ENCODE peak calls at places on chromosomes 1 and 21, in five cellular contexts. V is fibroblast of the aortic adventitia, T is fibroblast of lung, B is right lobe of liver, G is WTC11. I is an unnamed sample.

GRCh38 chr1:52706136-52706670 is 8.1 kb upstream of the COA7 start:
- DNase-seq in V (no peak), T (no peak), B (no peak), G (no peak), I (no peak)

GRCh38 chr21:15468368-15468767 is 261.4 kb upstream of the USP25 start:
- DNase-seq in V (no peak), G (no peak), B (no peak), T (no peak), I (no peak)

GRCh38 chr1:240093120-240093961 is 1.7 kb downstream of the FMN2 start:
- DNase-seq in B (no peak), V (no peak), G (peak; percentile 55), T (peak; percentile 45), I (no peak)

GRCh38 chr1:205440476-205441317 is 15.1 kb downstream of the BLACAT1 start:
- DNase-seq in G (peak; percentile 53), V (no peak), T (peak; percentile 72), B (no peak), I (no peak)

GRCh38 chr1:20126806-20127440 is 7.6 kb upstream of the PLA2G2D start:
- DNase-seq in G (no peak), T (no peak), B (no peak), V (no peak), I (no peak)

GRCh38 chr1:170670751-170671628 is 7.1 kb downstream of the PRRX1 start:
- DNase-seq in B (no peak), G (peak; percentile 85), V (peak; percentile 35), T (no peak), I (no peak)

GRCh38 chr1:232937741-232938375 is 12.6 kb upstream of the NTPCR start:
- DNase-seq in V (peak; percentile 29), T (no peak), G (no peak), B (no peak), I (no peak)

GRCh38 chr1:219020386-219020785 is 153.3 kb upstream of the LYPLAL1 start:
- DNase-seq in V (no peak), B (no peak), G (no peak), T (peak; percentile 20), I (no peak)

GRCh38 chr1:236301958-236302335 is 20.2 kb upstream of the ERO1B start:
- DNase-seq in V (no peak), T (no peak), G (no peak), B (no peak), I (no peak)

GRCh38 chr1:95003433-95003738 is 69.4 kb downstream of the ALG14 start:
- DNase-seq in G (no peak), B (no peak), V (no peak), T (peak; percentile 38), I (no peak)

GRCh38 chr1:94329986-94330385 is 88.2 kb upstream of the ABCD3 start:
- DNase-seq in T (peak; percentile 46), B (no peak), G (no peak), V (peak; percentile 78), I (no peak)

GRCh38 chr1:23528245-23528978 is 2.6 kb downstream of the E2F2 start:
- DNase-seq in G (no peak), B (peak; percentile 90), V (peak; percentile 86), T (peak; percentile 69), I (peak; percentile 44)

GRCh38 chr1:195717651-195718050 is 890.6 kb downstream of the KCNT2 start:
- DNase-seq in G (no peak), T (peak; percentile 14), V (peak; percentile 24), B (no peak), I (no peak)

GRCh38 chr1:14824314-14824915 is 225.9 kb downstream of the KAZN start:
- DNase-seq in G (no peak), V (no peak), B (no peak), T (no peak), I (no peak)

GRCh38 chr1:158932171-158932570 is 819 bp downstream of the PYHIN1 start:
- DNase-seq in T (no peak), V (no peak), B (no peak), G (no peak), I (no peak)

GRCh38 chr1:67274623-67275325 is 32.9 kb upstream of the IL12RB2 start:
- DNase-seq in T (no peak), G (no peak), V (no peak), B (no peak), I (no peak)

GRCh38 chr1:243738020-243738419 is 112.0 kb downstream of the AKT3 start:
- DNase-seq in G (no peak), B (no peak), V (no peak), T (no peak), I (no peak)

GRCh38 chr1:86155061-86155806 is 1.3 kb downstream of the COL24A1 start:
- DNase-seq in G (peak; percentile 38), T (peak; percentile 50), B (peak; percentile 25), V (no peak), I (no peak)

GRCh38 chr1:201164645-201165044 is 10.4 kb upstream of the TMEM9 start:
- DNase-seq in V (no peak), B (no peak), G (no peak), T (peak; percentile 17), I (no peak)

GRCh38 chr1:161227196-161227871 is 1.5 kb downstream of the TOMM40L start:
- DNase-seq in V (peak; percentile 82), G (peak; percentile 87), T (peak; percentile 49), B (peak; percentile 83), I (peak; percentile 52)

GRCh38 chr1:245893025-245893424 is 614.1 kb downstream of the SMYD3 start:
- DNase-seq in V (no peak), B (no peak), G (no peak), T (no peak), I (no peak)

GRCh38 chr1:37697737-37698136 is 5.4 kb downstream of the CDCA8 start:
- DNase-seq in B (no peak), G (no peak), T (no peak), V (no peak), I (no peak)

GRCh38 chr1:26357121-26357602 is 3.2 kb upstream of the CRYBG2 start:
- DNase-seq in T (no peak), B (no peak), G (no peak), V (no peak), I (no peak)

GRCh38 chr1:214008791-214009612 is 21.2 kb downstream of the PROX1 start:
- DNase-seq in T (no peak), B (no peak), V (no peak), G (no peak), I (no peak)

GRCh38 chr1:178267646-178268094 is 173.8 kb downstream of the RASAL2 start:
- DNase-seq in B (no peak), T (peak; percentile 62), V (peak; percentile 45), G (peak; percentile 46), I (no peak)

GRCh38 chr1:100265562-100265930 is 470 bp upstream of the RTCA start:
- DNase-seq in G (no peak), T (peak; percentile 64), V (no peak), B (no peak), I (no peak)

GRCh38 chr1:222181191-222181590 is 366.7 kb downstream of the HHIPL2 start:
- DNase-seq in T (peak; percentile 52), B (no peak), G (no peak), V (no peak), I (no peak)

GRCh38 chr21:34008618-34009017 is 64.8 kb upstream of the MRPS6 start:
- DNase-seq in G (no peak), T (peak; percentile 90), V (peak; percentile 47), B (no peak), I (no peak)

GRCh38 chr1:96416111-96416595 is 305.4 kb upstream of the PTBP2 start:
- DNase-seq in V (peak; percentile 100), B (no peak), G (no peak), T (peak; percentile 100), I (peak; percentile 95)

GRCh38 chr1:163875927-163876320 is 554.2 kb downstream of the NUF2 start:
- DNase-seq in T (peak; percentile 73), V (peak; percentile 95), B (no peak), G (no peak), I (peak; percentile 89)

GRCh38 chr1:163876546-163876945 is 554.8 kb downstream of the NUF2 start:
- DNase-seq in T (peak; percentile 4), G (no peak), V (no peak), B (no peak), I (no peak)

GRCh38 chr1:163872067-163872466 is 550.3 kb downstream of the NUF2 start:
- DNase-seq in G (no peak), B (no peak), T (no peak), V (peak; percentile 79), I (peak; percentile 31)

GRCh38 chr1:163875214-163875926 is 553.6 kb downstream of the NUF2 start:
- DNase-seq in V (peak; percentile 99), G (no peak), B (no peak), T (peak; percentile 87), I (peak; percentile 96)

DNA sequence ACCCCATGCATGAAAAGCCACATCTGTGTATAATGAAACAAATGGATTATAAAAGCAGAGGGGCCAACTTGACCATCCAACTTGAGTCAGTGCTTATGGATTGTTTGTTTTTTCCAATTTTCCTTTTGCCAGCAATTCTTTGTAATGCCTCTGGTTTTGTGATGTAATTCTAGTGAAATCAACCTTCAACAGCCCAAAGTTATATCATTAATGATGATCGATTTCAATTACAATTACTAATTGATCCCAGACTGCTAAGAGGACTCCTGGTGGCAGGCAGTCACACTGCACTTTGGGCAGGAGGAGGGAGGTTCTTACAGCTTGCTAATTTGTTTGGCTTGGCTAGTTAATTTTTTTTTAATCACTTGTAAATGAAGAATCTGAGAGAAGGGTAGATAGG is 552.3 kb downstream of the NUF2 start:
- DNase-seq in V (peak; percentile 64), T (no peak), B (no peak), G (peak; percentile 30), I (no peak)
- TF ChIP-seq CTCF in V (peak; percentile 65), T (peak; percentile 53), B (peak; percentile 33), G (peak; percentile 70), I (peak; percentile 67)

GRCh38 chr21:40512590-40512989 is 334.4 kb downstream of the DSCAM start:
- DNase-seq in V (no peak), B (no peak), T (no peak), G (peak; percentile 73), I (no peak)
- TF ChIP-seq CTCF in V (peak; percentile 42), B (peak; percentile 54), T (peak; percentile 33), G (peak; percentile 93), I (peak; percentile 22)

DNA sequence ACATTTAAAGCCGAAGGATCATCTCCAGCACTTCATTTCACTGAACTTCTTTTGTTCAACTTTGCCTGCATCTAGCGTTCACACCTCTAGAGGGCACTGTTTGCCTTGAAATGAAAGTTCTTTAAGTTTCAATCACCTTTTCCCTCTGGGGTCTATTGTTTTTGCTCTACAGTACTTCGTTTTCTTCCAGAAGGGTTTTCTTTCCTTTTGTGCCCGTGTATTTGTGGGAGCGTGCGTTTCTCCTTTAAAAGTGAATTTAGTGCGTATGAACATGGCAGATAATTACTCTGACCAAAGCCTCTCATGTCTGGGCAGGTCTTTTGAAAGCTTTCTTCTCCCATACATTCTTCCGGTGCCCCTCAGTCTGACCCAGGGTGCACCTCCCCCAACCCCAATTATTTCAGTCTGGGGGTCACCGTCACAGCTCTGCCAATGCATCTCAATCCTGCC is 88.3 kb downstream of the NUF2 start:
- DNase-seq in B (no peak), V (peak; percentile 71), T (peak; percentile 39), G (peak; percentile 79), I (no peak)
- TF ChIP-seq CTCF in B (peak; percentile 82), V (peak; percentile 88), T (peak; percentile 87), G (peak; percentile 72), I (peak; percentile 84)

GRCh38 chr1:99240621-99241020 is 23.7 kb upstream of the PLPPR4 start:
- DNase-seq in V (no peak), B (no peak), T (no peak), G (no peak), I (no peak)

GRCh38 chr1:99239690-99240089 is 24.6 kb upstream of the PLPPR4 start:
- DNase-seq in B (no peak), T (no peak), G (peak; percentile 11), V (no peak), I (no peak)
- TF ChIP-seq CTCF in B (no peak), T (no peak), G (no peak), V (no peak), I (no peak)